ENCODE peak calls at places on chromosomes 2 and 18, in ten cellular contexts. One of them, this sample, is unnamed.
A peak's percentile ranks its signal among the peaks of the same experiment; 100 is the strongest.

GRCh38 chr2:191666733-191667132 is 11.2 kb upstream of the NABP1 start:
- DNase-seq in cardiac muscle cell: no peak
- DNase-seq in pancreas: no peak
- DNase-seq in kidney epithelial cell: peak; percentile 49
- DNase-seq in tibial artery: no peak
- DNase-seq in left ventricle myocardium inferior: no peak
- DNase-seq in thyroid gland: no peak
- DNase-seq in CD4-positive, CD25-positive, alpha-beta regulatory T cell: no peak
- DNase-seq in naive thymus-derived CD4-positive, alpha-beta T cell: no peak
- DNase-seq in NT2/D1: no peak
- DNase-seq in this sample: no peak

GRCh38 chr2:3703741-3704355 is 473 bp downstream of the DCDC2C start:
- DNase-seq in cardiac muscle cell: no peak
- DNase-seq in left ventricle myocardium inferior: no peak
- DNase-seq in thyroid gland: no peak
- DNase-seq in NT2/D1: no peak
- DNase-seq in kidney epithelial cell: no peak
- DNase-seq in tibial artery: no peak
- DNase-seq in naive thymus-derived CD4-positive, alpha-beta T cell: no peak
- DNase-seq in CD4-positive, CD25-positive, alpha-beta regulatory T cell: no peak
- DNase-seq in pancreas: no peak
- DNase-seq in this sample: no peak

GRCh38 chr2:175147196-175147595 is 20.8 kb downstream of the ATF2 start:
- DNase-seq in NT2/D1: no peak
- DNase-seq in pancreas: no peak
- DNase-seq in thyroid gland: no peak
- DNase-seq in tibial artery: no peak
- DNase-seq in naive thymus-derived CD4-positive, alpha-beta T cell: no peak
- DNase-seq in kidney epithelial cell: no peak
- DNase-seq in left ventricle myocardium inferior: no peak
- DNase-seq in cardiac muscle cell: no peak
- DNase-seq in CD4-positive, CD25-positive, alpha-beta regulatory T cell: no peak
- DNase-seq in this sample: no peak

GRCh38 chr2:238635637-238636036 is 208.9 kb downstream of the ASB1 start:
- DNase-seq in left ventricle myocardium inferior: no peak
- DNase-seq in thyroid gland: no peak
- DNase-seq in NT2/D1: no peak
- DNase-seq in naive thymus-derived CD4-positive, alpha-beta T cell: no peak
- DNase-seq in pancreas: no peak
- DNase-seq in CD4-positive, CD25-positive, alpha-beta regulatory T cell: no peak
- DNase-seq in tibial artery: no peak
- DNase-seq in cardiac muscle cell: no peak
- DNase-seq in kidney epithelial cell: no peak
- DNase-seq in this sample: no peak

GRCh38 chr2:174764281-174765063 is at the start of gene CHRNA1:
- DNase-seq in tibial artery: no peak
- DNase-seq in pancreas: no peak
- DNase-seq in left ventricle myocardium inferior: no peak
- DNase-seq in thyroid gland: no peak
- DNase-seq in kidney epithelial cell: no peak
- DNase-seq in NT2/D1: no peak
- DNase-seq in cardiac muscle cell: peak; percentile 40
- DNase-seq in naive thymus-derived CD4-positive, alpha-beta T cell: no peak
- DNase-seq in CD4-positive, CD25-positive, alpha-beta regulatory T cell: no peak
- DNase-seq in this sample: no peak

GRCh38 chr18:25672490-25672889 is 320.5 kb upstream of the ZNF521 start:
- DNase-seq in CD4-positive, CD25-positive, alpha-beta regulatory T cell: no peak
- DNase-seq in naive thymus-derived CD4-positive, alpha-beta T cell: no peak
- DNase-seq in tibial artery: no peak
- DNase-seq in left ventricle myocardium inferior: no peak
- DNase-seq in NT2/D1: no peak
- DNase-seq in cardiac muscle cell: no peak
- DNase-seq in thyroid gland: no peak
- DNase-seq in pancreas: no peak
- DNase-seq in kidney epithelial cell: no peak
- DNase-seq in this sample: no peak

GRCh38 chr2:9124231-9124651 is 82.4 kb upstream of the ASAP2 start:
- DNase-seq in CD4-positive, CD25-positive, alpha-beta regulatory T cell: no peak
- DNase-seq in left ventricle myocardium inferior: no peak
- DNase-seq in pancreas: no peak
- DNase-seq in cardiac muscle cell: no peak
- DNase-seq in NT2/D1: no peak
- DNase-seq in kidney epithelial cell: no peak
- DNase-seq in thyroid gland: no peak
- DNase-seq in tibial artery: no peak
- DNase-seq in naive thymus-derived CD4-positive, alpha-beta T cell: no peak
- DNase-seq in this sample: no peak

GRCh38 chr2:128303911-128304310 is 14.8 kb downstream of the HS6ST1 start:
- DNase-seq in CD4-positive, CD25-positive, alpha-beta regulatory T cell: no peak
- DNase-seq in left ventricle myocardium inferior: no peak
- DNase-seq in tibial artery: no peak
- DNase-seq in thyroid gland: no peak
- DNase-seq in NT2/D1: no peak
- DNase-seq in kidney epithelial cell: no peak
- DNase-seq in pancreas: no peak
- DNase-seq in naive thymus-derived CD4-positive, alpha-beta T cell: no peak
- DNase-seq in cardiac muscle cell: no peak
- DNase-seq in this sample: no peak

GRCh38 chr2:154709215-154709614 is 10.7 kb downstream of the KCNJ3 start:
- DNase-seq in pancreas: no peak
- DNase-seq in CD4-positive, CD25-positive, alpha-beta regulatory T cell: no peak
- DNase-seq in tibial artery: no peak
- DNase-seq in naive thymus-derived CD4-positive, alpha-beta T cell: no peak
- DNase-seq in kidney epithelial cell: no peak
- DNase-seq in cardiac muscle cell: no peak
- DNase-seq in thyroid gland: no peak
- DNase-seq in left ventricle myocardium inferior: no peak
- DNase-seq in NT2/D1: no peak
- DNase-seq in this sample: no peak

GRCh38 chr2:195600796-195601195 is 56.2 kb upstream of the SLC39A10 start:
- DNase-seq in left ventricle myocardium inferior: no peak
- DNase-seq in CD4-positive, CD25-positive, alpha-beta regulatory T cell: no peak
- DNase-seq in kidney epithelial cell: no peak
- DNase-seq in thyroid gland: no peak
- DNase-seq in tibial artery: no peak
- DNase-seq in NT2/D1: no peak
- DNase-seq in naive thymus-derived CD4-positive, alpha-beta T cell: no peak
- DNase-seq in pancreas: no peak
- DNase-seq in cardiac muscle cell: no peak
- DNase-seq in this sample: peak; percentile 47

GRCh38 chr2:26640331-26640745 is 828 bp downstream of the CIB4 start:
- DNase-seq in cardiac muscle cell: peak; percentile 88
- DNase-seq in left ventricle myocardium inferior: no peak
- DNase-seq in kidney epithelial cell: peak; percentile 44
- DNase-seq in tibial artery: peak; percentile 40
- DNase-seq in naive thymus-derived CD4-positive, alpha-beta T cell: no peak
- DNase-seq in CD4-positive, CD25-positive, alpha-beta regulatory T cell: no peak
- DNase-seq in NT2/D1: no peak
- DNase-seq in thyroid gland: peak; percentile 55
- DNase-seq in pancreas: peak; percentile 26
- DNase-seq in this sample: no peak

GRCh38 chr18:74453011-74453571 is 4.0 kb downstream of the DIPK1C start:
- DNase-seq in tibial artery: no peak
- DNase-seq in pancreas: no peak
- DNase-seq in cardiac muscle cell: peak; percentile 8
- DNase-seq in thyroid gland: peak; percentile 24
- DNase-seq in CD4-positive, CD25-positive, alpha-beta regulatory T cell: no peak
- DNase-seq in left ventricle myocardium inferior: no peak
- DNase-seq in NT2/D1: no peak
- DNase-seq in naive thymus-derived CD4-positive, alpha-beta T cell: no peak
- DNase-seq in kidney epithelial cell: peak; percentile 28
- DNase-seq in this sample: no peak

GRCh38 chr18:74456017-74456408 is 1.1 kb downstream of the DIPK1C start:
- DNase-seq in NT2/D1: no peak
- DNase-seq in naive thymus-derived CD4-positive, alpha-beta T cell: no peak
- DNase-seq in tibial artery: no peak
- DNase-seq in cardiac muscle cell: no peak
- DNase-seq in kidney epithelial cell: no peak
- DNase-seq in left ventricle myocardium inferior: no peak
- DNase-seq in pancreas: no peak
- DNase-seq in CD4-positive, CD25-positive, alpha-beta regulatory T cell: no peak
- DNase-seq in thyroid gland: no peak
- DNase-seq in this sample: no peak

GRCh38 chr18:74454279-74454741 is 2.8 kb downstream of the DIPK1C start:
- DNase-seq in naive thymus-derived CD4-positive, alpha-beta T cell: no peak
- DNase-seq in left ventricle myocardium inferior: no peak
- DNase-seq in CD4-positive, CD25-positive, alpha-beta regulatory T cell: no peak
- DNase-seq in tibial artery: no peak
- DNase-seq in cardiac muscle cell: no peak
- DNase-seq in NT2/D1: no peak
- DNase-seq in pancreas: no peak
- DNase-seq in thyroid gland: no peak
- DNase-seq in kidney epithelial cell: no peak
- DNase-seq in this sample: no peak

GRCh38 chr18:74455386-74455785 is 1.7 kb downstream of the DIPK1C start:
- DNase-seq in pancreas: no peak
- DNase-seq in CD4-positive, CD25-positive, alpha-beta regulatory T cell: no peak
- DNase-seq in kidney epithelial cell: no peak
- DNase-seq in naive thymus-derived CD4-positive, alpha-beta T cell: no peak
- DNase-seq in thyroid gland: no peak
- DNase-seq in left ventricle myocardium inferior: no peak
- DNase-seq in NT2/D1: no peak
- DNase-seq in cardiac muscle cell: no peak
- DNase-seq in tibial artery: no peak
- DNase-seq in this sample: no peak

DNA sequence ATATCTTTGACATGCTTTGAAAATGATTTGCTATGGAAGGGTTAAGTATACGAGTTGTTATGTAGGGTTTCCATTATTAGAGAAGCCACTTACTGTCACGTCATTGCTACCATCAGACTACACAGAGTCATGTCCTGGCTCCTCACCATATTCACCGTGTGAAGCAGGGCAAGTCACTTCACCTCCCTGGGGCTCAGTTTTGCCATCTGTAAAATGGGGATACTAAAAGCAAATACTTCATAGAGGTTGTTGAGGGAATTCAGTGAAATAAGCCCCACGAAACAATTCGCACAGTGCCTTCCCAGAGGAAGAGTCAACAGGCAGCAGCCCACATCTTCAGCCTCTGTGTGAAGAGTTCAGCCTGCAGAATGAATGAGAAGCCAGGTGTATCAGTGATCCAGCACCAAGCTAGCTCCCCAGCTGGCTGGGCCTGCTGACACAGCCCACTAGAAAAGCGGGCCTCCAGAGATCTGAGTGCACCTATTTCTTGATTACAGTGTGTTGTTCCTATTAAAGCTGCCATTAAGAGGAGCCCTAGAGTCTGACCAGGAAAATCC is 3.4 kb downstream of the DIPK1C start:
- DNase-seq in pancreas: no peak
- DNase-seq in NT2/D1: no peak
- DNase-seq in thyroid gland: no peak
- DNase-seq in left ventricle myocardium inferior: no peak
- DNase-seq in naive thymus-derived CD4-positive, alpha-beta T cell: no peak
- DNase-seq in tibial artery: no peak
- DNase-seq in CD4-positive, CD25-positive, alpha-beta regulatory T cell: no peak
- DNase-seq in cardiac muscle cell: no peak
- DNase-seq in kidney epithelial cell: no peak
- DNase-seq in this sample: no peak
- H3K27me3 ChIP-seq in pancreas: no peaks in the 10 kb centered on the region
- H3K27me3 ChIP-seq in NT2/D1: peaks cover 44% of the 10 kb centered on the region
- H3K27me3 ChIP-seq in thyroid gland: peaks cover 4% of the 10 kb centered on the region
- H3K27me3 ChIP-seq in left ventricle myocardium inferior: peaks cover 23% of the 10 kb centered on the region
- H3K27me3 ChIP-seq in naive thymus-derived CD4-positive, alpha-beta T cell: no peaks in the 10 kb centered on the region
- H3K27me3 ChIP-seq in tibial artery: peaks cover 50% of the 10 kb centered on the region
- H3K27me3 ChIP-seq in CD4-positive, CD25-positive, alpha-beta regulatory T cell: peaks cover 12% of the 10 kb centered on the region
- H3K27me3 ChIP-seq in cardiac muscle cell: peaks cover 49% of the 10 kb centered on the region
- H3K27me3 ChIP-seq in kidney epithelial cell: peaks cover 36% of the 10 kb centered on the region
- H3K27me3 ChIP-seq in this sample: peaks cover 7% of the 10 kb centered on the region

GRCh38 chr18:3498705-3499451 is 48.9 kb downstream of the TGIF1 start:
- DNase-seq in CD4-positive, CD25-positive, alpha-beta regulatory T cell: no peak
- DNase-seq in kidney epithelial cell: no peak
- DNase-seq in tibial artery: no peak
- DNase-seq in left ventricle myocardium inferior: peak; percentile 22
- DNase-seq in pancreas: peak; percentile 11
- DNase-seq in NT2/D1: peak; percentile 43
- DNase-seq in cardiac muscle cell: peak; percentile 60
- DNase-seq in thyroid gland: peak; percentile 50
- DNase-seq in naive thymus-derived CD4-positive, alpha-beta T cell: peak; percentile 23
- DNase-seq in this sample: peak; percentile 12

GRCh38 chr18:3495691-3496090 is 45.7 kb downstream of the TGIF1 start:
- DNase-seq in naive thymus-derived CD4-positive, alpha-beta T cell: no peak
- DNase-seq in CD4-positive, CD25-positive, alpha-beta regulatory T cell: no peak
- DNase-seq in thyroid gland: no peak
- DNase-seq in tibial artery: no peak
- DNase-seq in NT2/D1: no peak
- DNase-seq in cardiac muscle cell: no peak
- DNase-seq in left ventricle myocardium inferior: no peak
- DNase-seq in pancreas: no peak
- DNase-seq in kidney epithelial cell: no peak
- DNase-seq in this sample: no peak

GRCh38 chr18:3500016-3500415 is 50.0 kb downstream of the TGIF1 start:
- DNase-seq in cardiac muscle cell: no peak
- DNase-seq in pancreas: no peak
- DNase-seq in kidney epithelial cell: no peak
- DNase-seq in thyroid gland: no peak
- DNase-seq in left ventricle myocardium inferior: no peak
- DNase-seq in tibial artery: no peak
- DNase-seq in NT2/D1: no peak
- DNase-seq in CD4-positive, CD25-positive, alpha-beta regulatory T cell: no peak
- DNase-seq in naive thymus-derived CD4-positive, alpha-beta T cell: no peak
- DNase-seq in this sample: no peak

GRCh38 chr18:3502650-3503049 is 52.7 kb downstream of the TGIF1 start:
- DNase-seq in thyroid gland: no peak
- DNase-seq in naive thymus-derived CD4-positive, alpha-beta T cell: no peak
- DNase-seq in cardiac muscle cell: no peak
- DNase-seq in pancreas: no peak
- DNase-seq in NT2/D1: no peak
- DNase-seq in tibial artery: no peak
- DNase-seq in kidney epithelial cell: no peak
- DNase-seq in left ventricle myocardium inferior: no peak
- DNase-seq in CD4-positive, CD25-positive, alpha-beta regulatory T cell: no peak
- DNase-seq in this sample: no peak

GRCh38 chr18:3499498-3499897 is 49.5 kb downstream of the TGIF1 start:
- DNase-seq in cardiac muscle cell: peak; percentile 17
- DNase-seq in kidney epithelial cell: no peak
- DNase-seq in pancreas: no peak
- DNase-seq in NT2/D1: peak; percentile 25
- DNase-seq in thyroid gland: no peak
- DNase-seq in CD4-positive, CD25-positive, alpha-beta regulatory T cell: no peak
- DNase-seq in tibial artery: no peak
- DNase-seq in naive thymus-derived CD4-positive, alpha-beta T cell: no peak
- DNase-seq in left ventricle myocardium inferior: no peak
- DNase-seq in this sample: no peak
- H3K27me3 ChIP-seq in cardiac muscle cell: peaks cover 25% of the 10 kb centered on the region
- H3K27me3 ChIP-seq in kidney epithelial cell: no peaks in the 10 kb centered on the region
- H3K27me3 ChIP-seq in pancreas: no peaks in the 10 kb centered on the region
- H3K27me3 ChIP-seq in NT2/D1: peaks cover 31% of the 10 kb centered on the region
- H3K27me3 ChIP-seq in thyroid gland: no peaks in the 10 kb centered on the region
- H3K27me3 ChIP-seq in CD4-positive, CD25-positive, alpha-beta regulatory T cell: peaks cover 41% of the 10 kb centered on the region
- H3K27me3 ChIP-seq in tibial artery: no peaks in the 10 kb centered on the region
- H3K27me3 ChIP-seq in naive thymus-derived CD4-positive, alpha-beta T cell: peaks cover 10% of the 10 kb centered on the region
- H3K27me3 ChIP-seq in left ventricle myocardium inferior: peaks cover 43% of the 10 kb centered on the region
- H3K27me3 ChIP-seq in this sample: no peaks in the 10 kb centered on the region

GRCh38 chr2:237348281-237348865 is 65.6 kb downstream of the COL6A3 start:
- DNase-seq in pancreas: no peak
- DNase-seq in naive thymus-derived CD4-positive, alpha-beta T cell: no peak
- DNase-seq in CD4-positive, CD25-positive, alpha-beta regulatory T cell: no peak
- DNase-seq in NT2/D1: no peak
- DNase-seq in tibial artery: no peak
- DNase-seq in left ventricle myocardium inferior: no peak
- DNase-seq in thyroid gland: no peak
- DNase-seq in cardiac muscle cell: no peak
- DNase-seq in kidney epithelial cell: no peak
- DNase-seq in this sample: no peak
- H3K27me3 ChIP-seq in pancreas: no peaks in the 10 kb centered on the region
- H3K27me3 ChIP-seq in naive thymus-derived CD4-positive, alpha-beta T cell: no peaks in the 10 kb centered on the region
- H3K27me3 ChIP-seq in CD4-positive, CD25-positive, alpha-beta regulatory T cell: no peaks in the 10 kb centered on the region
- H3K27me3 ChIP-seq in NT2/D1: no peaks in the 10 kb centered on the region
- H3K27me3 ChIP-seq in tibial artery: no peaks in the 10 kb centered on the region
- H3K27me3 ChIP-seq in left ventricle myocardium inferior: peaks cover 26% of the 10 kb centered on the region
- H3K27me3 ChIP-seq in thyroid gland: no peaks in the 10 kb centered on the region
- H3K27me3 ChIP-seq in cardiac muscle cell: no peaks in the 10 kb centered on the region
- H3K27me3 ChIP-seq in kidney epithelial cell: peaks cover 12% of the 10 kb centered on the region
- H3K27me3 ChIP-seq in this sample: no peaks in the 10 kb centered on the region

GRCh38 chr18:22165603-22166069 is 3.8 kb upstream of the GATA6 start:
- DNase-seq in thyroid gland: no peak
- DNase-seq in pancreas: no peak
- DNase-seq in NT2/D1: no peak
- DNase-seq in CD4-positive, CD25-positive, alpha-beta regulatory T cell: no peak
- DNase-seq in kidney epithelial cell: no peak
- DNase-seq in tibial artery: no peak
- DNase-seq in naive thymus-derived CD4-positive, alpha-beta T cell: no peak
- DNase-seq in cardiac muscle cell: peak; percentile 24
- DNase-seq in left ventricle myocardium inferior: no peak
- DNase-seq in this sample: no peak
- H3K27me3 ChIP-seq in thyroid gland: peaks cover 36% of the 10 kb centered on the region
- H3K27me3 ChIP-seq in pancreas: no peaks in the 10 kb centered on the region
- H3K27me3 ChIP-seq in NT2/D1: peaks cover 84% of the 10 kb centered on the region
- H3K27me3 ChIP-seq in CD4-positive, CD25-positive, alpha-beta regulatory T cell: peaks cover 24% of the 10 kb centered on the region
- H3K27me3 ChIP-seq in kidney epithelial cell: peaks cover 76% of the 10 kb centered on the region
- H3K27me3 ChIP-seq in tibial artery: peaks cover 14% of the 10 kb centered on the region
- H3K27me3 ChIP-seq in naive thymus-derived CD4-positive, alpha-beta T cell: peaks cover 16% of the 10 kb centered on the region
- H3K27me3 ChIP-seq in cardiac muscle cell: no peaks in the 10 kb centered on the region
- H3K27me3 ChIP-seq in left ventricle myocardium inferior: peaks cover 64% of the 10 kb centered on the region
- H3K27me3 ChIP-seq in this sample: peaks cover 47% of the 10 kb centered on the region